ENCODE peak calls at places on chromosomes 2 and 18, in eight cellular contexts. X is AG04450, I is lung, R is brain microvascular endothelial cell, N is AG10803, Q is Calu3, J is heart left ventricle, P is fibroblast of pulmonary artery. C is an unnamed sample.

GRCh38 chr2:195442458-195443175 is 214.4 kb upstream of the SLC39A10 start:
- DNase-seq in X (no peak), I (no peak), R (no peak), N (no peak), Q (no peak), J (no peak), P (no peak), C (no peak)

GRCh38 chr18:74531043-74531442 is 3.3 kb upstream of the CNDP1 start:
- DNase-seq in X (no peak), I (no peak), R (no peak), N (no peak), Q (no peak), J (no peak), P (no peak), C (no peak)

GRCh38 chr2:118062048-118062447 is 26.2 kb upstream of the INSIG2 start:
- DNase-seq in X (no peak), I (no peak), R (no peak), N (peak), Q (no peak), J (no peak), P (no peak), C (peak)

GRCh38 chr2:45616663-45617411 is 5.8 kb upstream of the SRBD1 start:
- DNase-seq in X (no peak), I (no peak), R (no peak), N (peak), Q (no peak), J (no peak), P (peak), C (no peak)

GRCh38 chr18:35158728-35159443 is 81.9 kb upstream of the ZNF397 start:
- DNase-seq in X (no peak), I (no peak), R (no peak), N (no peak), Q (no peak), J (no peak), P (no peak), C (no peak)

GRCh38 chr2:102048465-102048864 is 56.7 kb downstream of the IL1R2 start:
- DNase-seq in X (no peak), I (no peak), R (peak), N (no peak), Q (peak), J (peak), P (peak), C (no peak)

GRCh38 chr2:60512641-60513040 is 40.8 kb downstream of the BCL11A start:
- DNase-seq in X (no peak), I (no peak), R (no peak), N (no peak), Q (peak), J (no peak), P (no peak), C (no peak)

GRCh38 chr2:173037245-173038106 is 38.2 kb upstream of the MAP3K20 start:
- DNase-seq in X (no peak), I (peak), R (no peak), N (no peak), Q (no peak), J (peak), P (peak), C (no peak)

GRCh38 chr2:238285653-238286082 is 2.7 kb downstream of the PER2 start:
- DNase-seq in X (peak), I (peak), R (peak), N (peak), Q (peak), J (peak), P (peak), C (peak)

GRCh38 chr2:99297990-99298389 is 3.0 kb downstream of the LYG1 start:
- DNase-seq in X (no peak), I (no peak), R (no peak), N (peak), Q (no peak), J (no peak), P (peak), C (peak)

GRCh38 chr18:77053616-77054287 is 78.8 kb downstream of the MBP start:
- DNase-seq in X (no peak), I (no peak), R (no peak), N (no peak), Q (no peak), J (no peak), P (no peak), C (no peak)

GRCh38 chr2:45748239-45748638 is 96.8 kb downstream of the PRKCE start:
- DNase-seq in X (no peak), I (no peak), R (peak), N (peak), Q (no peak), J (no peak), P (peak), C (peak)

GRCh38 chr18:7273301-7273911 is 42.5 kb downstream of the LRRC30 start:
- DNase-seq in X (no peak), I (peak), R (peak), N (peak), Q (peak), J (peak), P (peak), C (peak)

GRCh38 chr18:12751891-12752290 is 49.0 kb downstream of the PSMG2 start:
- DNase-seq in X (no peak), I (no peak), R (no peak), N (no peak), Q (no peak), J (no peak), P (no peak), C (no peak)

GRCh38 chr2:36663314-36663713 is 33.2 kb upstream of the VIT start:
- DNase-seq in X (no peak), I (no peak), R (no peak), N (no peak), Q (no peak), J (no peak), P (no peak), C (no peak)

GRCh38 chr2:71064754-71065621 is 3.5 kb upstream of the NAGK start:
- DNase-seq in X (no peak), I (no peak), R (no peak), N (peak), Q (no peak), J (no peak), P (no peak), C (no peak)

GRCh38 chr2:157312866-157313486 is 12.6 kb downstream of the ERMN start:
- DNase-seq in X (no peak), I (no peak), R (no peak), N (peak), Q (no peak), J (no peak), P (peak), C (no peak)

GRCh38 chr2:28645553-28645952 is 106.1 kb upstream of the PPP1CB start:
- DNase-seq in X (no peak), I (no peak), R (no peak), N (no peak), Q (no peak), J (no peak), P (no peak), C (no peak)

GRCh38 chr2:132676999-132677398 is 7.0 kb upstream of the LYPD1 start:
- DNase-seq in X (no peak), I (no peak), R (no peak), N (no peak), Q (no peak), J (no peak), P (no peak), C (no peak)

GRCh38 chr2:152176113-152176714 is 651 bp upstream of the STAM2 start:
- DNase-seq in X (no peak), I (no peak), R (peak), N (peak), Q (no peak), J (no peak), P (peak), C (no peak)

GRCh38 chr2:231685349-231686191 is 22.8 kb upstream of the PTMA start:
- DNase-seq in X (no peak), I (no peak), R (no peak), N (no peak), Q (no peak), J (peak), P (no peak), C (no peak)

GRCh38 chr18:22159014-22159413 is 10.4 kb upstream of the GATA6 start:
- DNase-seq in X (no peak), I (no peak), R (no peak), N (no peak), Q (no peak), J (no peak), P (no peak), C (no peak)

GRCh38 chr2:128440666-128441340 is 122.1 kb upstream of the HS6ST1 start:
- DNase-seq in X (no peak), I (peak), R (no peak), N (no peak), Q (no peak), J (no peak), P (no peak), C (no peak)

GRCh38 chr2:75200140-75200985 is 1.0 kb upstream of the TACR1 start:
- DNase-seq in X (no peak), I (peak), R (no peak), N (peak), Q (peak), J (peak), P (peak), C (no peak)

GRCh38 chr2:16718551-16719404 is 53.1 kb upstream of the CYRIA start:
- DNase-seq in X (no peak), I (no peak), R (no peak), N (no peak), Q (no peak), J (no peak), P (no peak), C (no peak)

GRCh38 chr18:10170375-10170774 is 256.6 kb downstream of the VAPA start:
- DNase-seq in X (no peak), I (no peak), R (no peak), N (no peak), Q (no peak), J (no peak), P (peak), C (no peak)

GRCh38 chr2:20129320-20130274 is 78.2 kb upstream of the LAPTM4A start:
- DNase-seq in X (no peak), I (no peak), R (no peak), N (no peak), Q (no peak), J (no peak), P (no peak), C (no peak)

GRCh38 chr18:72152935-72153334 is 391.2 kb downstream of the CBLN2 start:
- DNase-seq in X (no peak), I (no peak), R (no peak), N (no peak), Q (no peak), J (no peak), P (no peak), C (no peak)

GRCh38 chr2:205816268-205816667 is 134.0 kb downstream of the NRP2 start:
- DNase-seq in X (no peak), I (no peak), R (no peak), N (no peak), Q (no peak), J (no peak), P (no peak), C (no peak)

GRCh38 chr2:9800639-9800974 is 42.7 kb upstream of the TAF1B start:
- DNase-seq in X (no peak), I (no peak), R (peak), N (no peak), Q (no peak), J (peak), P (no peak), C (no peak)

GRCh38 chr18:23422751-23423418 is 30.2 kb upstream of the RIOK3 start:
- DNase-seq in X (no peak), I (peak), R (peak), N (peak), Q (peak), J (peak), P (peak), C (peak)

GRCh38 chr2:127091148-127091547 is 15.8 kb downstream of the BIN1 start:
- DNase-seq in X (no peak), I (no peak), R (no peak), N (no peak), Q (no peak), J (no peak), P (no peak), C (no peak)

GRCh38 chr18:58541137-58541788 is 87.6 kb downstream of the ALPK2 start:
- DNase-seq in X (no peak), I (no peak), R (peak), N (no peak), Q (peak), J (no peak), P (peak), C (no peak)

GRCh38 chr2:224843141-224843540 is 127.0 kb upstream of the CCDC195 start:
- DNase-seq in X (no peak), I (no peak), R (no peak), N (peak), Q (no peak), J (no peak), P (no peak), C (no peak)

GRCh38 chr2:50492452-50492851 is 539.5 kb downstream of the NRXN1 start:
- DNase-seq in X (peak), I (no peak), R (peak), N (peak), Q (peak), J (no peak), P (peak), C (peak)

GRCh38 chr2:10614940-10615339 is 74.8 kb downstream of the NOL10 start:
- DNase-seq in X (no peak), I (no peak), R (no peak), N (peak), Q (no peak), J (no peak), P (no peak), C (peak)

GRCh38 chr18:67805261-67805660 is 288.7 kb upstream of the DSEL start:
- DNase-seq in X (no peak), I (no peak), R (no peak), N (no peak), Q (peak), J (no peak), P (no peak), C (no peak)

GRCh38 chr2:109371481-109372170 is 242.1 kb downstream of the SEPTIN10 start:
- DNase-seq in X (no peak), I (no peak), R (no peak), N (no peak), Q (no peak), J (no peak), P (no peak), C (no peak)

C was measured in GM04504.